ENCODE peak calls at places on chromosome 11, in six cellular contexts. T is PC-3, X is H9, O is H1, Q is GM23248, S is HepG2. E is an unnamed sample.

GRCh38 chr11:117199916-117200812 is 994 bp downstream of the TAGLN start:
- DNase-seq in X (no peak), Q (no peak), T (no peak), S (no peak), O (peak; percentile 50), E (no peak)

GRCh38 chr11:41879186-41879738 is 419.8 kb upstream of the LRRC4C start:
- DNase-seq in O (no peak), X (no peak), T (peak; percentile 50), Q (peak; percentile 6), S (no peak), E (no peak)

GRCh38 chr11:61011950-61012830 is 40.7 kb downstream of the CD6 start:
- DNase-seq in Q (no peak), S (no peak), O (no peak), X (no peak), T (no peak), E (no peak)

GRCh38 chr11:111585371-111585770 is 16.9 kb upstream of the SIK2 start:
- DNase-seq in T (peak; percentile 52), Q (peak; percentile 73), S (no peak), O (no peak), X (no peak), E (peak; percentile 64)

GRCh38 chr11:71096751-71097388 is 155.5 kb downstream of the SHANK2 start:
- DNase-seq in T (peak; percentile 85), X (no peak), O (no peak), Q (no peak), S (no peak), E (no peak)

GRCh38 chr11:78893996-78894395 is 319.3 kb upstream of the NARS2 start:
- DNase-seq in X (no peak), Q (no peak), S (no peak), O (no peak), T (no peak), E (no peak)

GRCh38 chr11:10329935-10330334 is 25.1 kb downstream of the ADM start:
- DNase-seq in T (peak; percentile 91), Q (peak; percentile 92), O (no peak), S (no peak), X (no peak), E (peak; percentile 84)

GRCh38 chr11:24253237-24253760 is 243.6 kb upstream of the LUZP2 start:
- DNase-seq in X (no peak), S (no peak), Q (no peak), T (no peak), O (no peak), E (peak; percentile 71)

GRCh38 chr11:109726061-109726460 is 304.1 kb downstream of the C11orf87 start:
- DNase-seq in T (peak; percentile 42), X (no peak), Q (no peak), O (no peak), S (no peak), E (no peak)

GRCh38 chr11:31769241-31769640 is 41.9 kb downstream of the PAX6 start:
- DNase-seq in X (no peak), Q (no peak), S (no peak), T (no peak), O (no peak), E (no peak)

GRCh38 chr11:76742912-76743311 is 40.2 kb upstream of the TSKU start:
- DNase-seq in S (no peak), O (no peak), T (no peak), X (no peak), Q (peak; percentile 66), E (no peak)

GRCh38 chr11:132595711-132596111 is 936.6 kb downstream of the OPCML start:
- DNase-seq in O (no peak), X (no peak), S (no peak), Q (no peak), T (no peak), E (no peak)
- H3K79me2 ChIP-seq in O (no peaks in the 10 kb centered on the region), X (no peaks in the 10 kb centered on the region), S (no peaks in the 10 kb centered on the region), Q (no peaks in the 10 kb centered on the region), T (no peaks in the 10 kb centered on the region), E (no peaks in the 10 kb centered on the region)

GRCh38 chr11:118349475-118349874 is 5.3 kb downstream of the CD3G start:
- DNase-seq in Q (no peak), X (no peak), T (no peak), O (no peak), S (no peak), E (no peak)
- H3K4me1 ChIP-seq in Q (no peaks in the 10 kb centered on the region), X (no peaks in the 10 kb centered on the region), T (no peaks in the 10 kb centered on the region), O (no peaks in the 10 kb centered on the region), S (no peaks in the 10 kb centered on the region), E (no peaks in the 10 kb centered on the region)

DNA sequence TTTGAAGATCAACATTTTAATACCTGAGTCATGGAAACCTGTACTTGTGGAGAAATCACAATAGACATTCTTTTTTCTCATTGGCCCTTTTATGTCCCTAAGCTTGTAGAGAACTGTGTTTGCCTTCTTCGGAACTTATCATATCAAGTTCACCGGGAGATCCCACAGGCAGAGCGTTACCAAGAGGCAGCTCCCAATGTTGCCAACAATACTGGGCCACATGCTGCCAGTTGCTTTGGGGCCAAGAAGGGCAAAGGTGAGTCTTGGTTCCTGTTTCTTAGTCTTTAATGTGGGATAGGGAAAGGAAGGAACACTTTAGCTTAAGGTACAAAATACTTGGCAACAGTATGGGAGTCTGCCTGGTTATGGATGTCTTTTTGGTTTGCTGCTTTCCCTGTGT is 44.2 kb downstream of the CTNND1 start:
- DNase-seq in X (no peak), O (no peak), Q (no peak), S (no peak), T (no peak), E (no peak)
- H3K79me2 ChIP-seq in X (no peaks in the 10 kb centered on the region), O (peaks cover 20% of the 10 kb centered on the region), Q (peaks cover 92% of the 10 kb centered on the region), S (peaks cover 25% of the 10 kb centered on the region), T (peaks cover 31% of the 10 kb centered on the region), E (peaks cover 46% of the 10 kb centered on the region)

GRCh38 chr11:72740562-72741428 is 11.4 kb downstream of the ARAP1 start:
- DNase-seq in O (no peak), X (no peak), T (no peak), S (no peak), Q (no peak), E (no peak)
- H3K4me1 ChIP-seq in O (peaks cover 30% of the 10 kb centered on the region), X (peaks cover 17% of the 10 kb centered on the region), T (peaks cover 54% of the 10 kb centered on the region), S (peaks cover 68% of the 10 kb centered on the region), Q (peaks cover 39% of the 10 kb centered on the region), E (peaks cover 16% of the 10 kb centered on the region)

DNA sequence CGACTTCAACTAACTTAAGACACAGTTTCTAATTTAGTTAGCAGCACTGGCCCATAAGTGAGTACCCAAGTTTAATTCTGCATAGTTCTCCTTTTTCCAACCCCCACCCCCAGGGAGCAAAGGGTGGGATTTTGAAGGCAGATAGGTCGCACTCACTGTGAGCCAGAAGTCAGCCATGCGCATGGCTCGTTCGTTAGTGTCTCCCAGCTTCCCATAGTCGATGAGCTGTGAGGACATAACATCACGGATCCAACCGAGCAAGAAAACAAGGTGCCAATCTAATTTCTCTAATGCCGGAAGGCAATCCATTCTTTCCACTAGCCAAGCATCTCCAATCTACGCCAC is 577 bp downstream of the MRPL17 start:
- DNase-seq in O (no peak), Q (no peak), S (no peak), T (no peak), X (no peak), E (no peak)
- H3K79me2 ChIP-seq in O (peaks cover 21% of the 10 kb centered on the region), Q (peaks cover 32% of the 10 kb centered on the region), S (peaks cover 22% of the 10 kb centered on the region), T (peaks cover 23% of the 10 kb centered on the region), X (peaks cover 8% of the 10 kb centered on the region), E (peaks cover 28% of the 10 kb centered on the region)

GRCh38 chr11:67409261-67409666 is 5.4 kb downstream of the TBC1D10C start:
- DNase-seq in X (no peak), Q (no peak), T (no peak), S (no peak), O (no peak), E (no peak)

GRCh38 chr11:67408437-67409200 is 4.7 kb downstream of the TBC1D10C start:
- DNase-seq in T (no peak), O (no peak), X (no peak), S (no peak), Q (no peak), E (no peak)

GRCh38 chr11:67410984-67411784 is 4.3 kb upstream of the CARNS1 start:
- DNase-seq in O (no peak), X (no peak), T (no peak), S (no peak), Q (no peak), E (no peak)

GRCh38 chr11:67410369-67410831 is 5.1 kb upstream of the CARNS1 start:
- DNase-seq in O (no peak), Q (no peak), X (no peak), T (no peak), S (no peak), E (no peak)

GRCh38 chr11:67409781-67410368 is 5.6 kb upstream of the CARNS1 start:
- DNase-seq in O (peak; percentile 80), X (peak; percentile 93), Q (no peak), S (peak; percentile 61), T (peak; percentile 53), E (no peak)
- H3K4me1 ChIP-seq in O (peaks cover 11% of the 10 kb centered on the region), X (no peaks in the 10 kb centered on the region), Q (no peaks in the 10 kb centered on the region), S (peaks cover 58% of the 10 kb centered on the region), T (no peaks in the 10 kb centered on the region), E (no peaks in the 10 kb centered on the region)

GRCh38 chr11:129392995-129393394 is 17.3 kb downstream of the BARX2 start:
- DNase-seq in S (peak; percentile 39), X (no peak), O (no peak), T (no peak), Q (no peak), E (no peak)
- H3K79me2 ChIP-seq in S (no peaks in the 10 kb centered on the region), X (no peaks in the 10 kb centered on the region), O (no peaks in the 10 kb centered on the region), T (no peaks in the 10 kb centered on the region), Q (no peaks in the 10 kb centered on the region), E (no peaks in the 10 kb centered on the region)

E was measured in endothelial cell of umbilical vein.